ENCODE peak calls at places on chromosomes 2 and 18, in ten cellular contexts. T, Y, Q, L, Z, R, F, J, W and G are unnamed samples.

GRCh38 chr18:49398331-49398730 is 62.1 kb downstream of the DYM start:
- DNase-seq in W (no peak), Y (no peak), T (no peak), Q (no peak), J (no peak), R (no peak), L (no peak), F (no peak), Z (no peak), G (no peak)

GRCh38 chr2:43214253-43214652 is 12.2 kb downstream of the ZFP36L2 start:
- DNase-seq in T (no peak), R (no peak), F (no peak), Q (no peak), J (no peak), Z (no peak), W (no peak), Y (no peak), L (no peak), G (peak)

GRCh38 chr18:67428805-67429204 is 87.7 kb downstream of the DSEL start:
- DNase-seq in J (peak), R (peak), T (peak), L (no peak), W (no peak), Y (no peak), Z (peak), F (no peak), Q (no peak), G (no peak)

GRCh38 chr2:95158891-95159619 is 593 bp downstream of the ZNF514 start:
- DNase-seq in J (peak), T (peak), Y (no peak), F (peak), Z (peak), L (no peak), Q (no peak), R (peak), W (peak), G (peak)

GRCh38 chr2:10305254-10305635 is 2.5 kb downstream of the HPCAL1 start:
- DNase-seq in Z (no peak), R (peak), Y (no peak), F (peak), Q (no peak), J (no peak), T (peak), L (no peak), W (no peak), G (no peak)

GRCh38 chr2:129923265-129924141 is 56.0 kb upstream of the RAB6C start:
- DNase-seq in Y (no peak), Q (peak), T (peak), J (peak), W (peak), Z (peak), R (peak), F (peak), L (peak), G (peak)

GRCh38 chr2:120678926-120679325 is 56.7 kb upstream of the GLI2 start:
- DNase-seq in W (no peak), R (no peak), J (no peak), F (no peak), Z (no peak), T (no peak), L (no peak), Y (no peak), Q (no peak), G (no peak)

GRCh38 chr2:117684919-117685318 is 129.6 kb upstream of the DDX18 start:
- DNase-seq in T (no peak), R (no peak), J (no peak), F (no peak), Y (no peak), Z (no peak), L (no peak), W (no peak), Q (no peak), G (no peak)

GRCh38 chr2:117481608-117482007 is 332.9 kb upstream of the DDX18 start:
- DNase-seq in J (no peak), L (no peak), T (no peak), Z (no peak), W (no peak), R (no peak), Y (no peak), Q (no peak), F (no peak), G (no peak)

GRCh38 chr2:239012228-239012627 is 164.3 kb downstream of the TWIST2 start:
- DNase-seq in T (no peak), Q (no peak), Z (no peak), L (no peak), W (no peak), Y (no peak), R (no peak), F (no peak), J (no peak), G (peak)